ENCODE peak calls at places on chromosome 21, in five cellular contexts. One of them, this sample, is unnamed.

GRCh38 chr21:32386195-32386870 is 6.5 kb downstream of the URB1 start:
- DNase-seq in tibial nerve: no peak
- DNase-seq in HFF-Myc: no peak
- DNase-seq in amniotic epithelial cell: peak; percentile 42
- DNase-seq in Panc1: no peak
- DNase-seq in this sample: peak; percentile 53

GRCh38 chr21:30439975-30440374 is at the start of gene KRTAP15-1:
- DNase-seq in amniotic epithelial cell: no peak
- DNase-seq in tibial nerve: no peak
- DNase-seq in Panc1: no peak
- DNase-seq in HFF-Myc: no peak
- DNase-seq in this sample: no peak

GRCh38 chr21:17925900-17926299 is 106.7 kb upstream of the C21orf91 start:
- DNase-seq in HFF-Myc: no peak
- DNase-seq in amniotic epithelial cell: peak; percentile 7
- DNase-seq in Panc1: no peak
- DNase-seq in tibial nerve: no peak
- DNase-seq in this sample: no peak

GRCh38 chr21:36654341-36654740 is 44.6 kb upstream of the SIM2 start:
- DNase-seq in tibial nerve: no peak
- DNase-seq in HFF-Myc: no peak
- DNase-seq in Panc1: no peak
- DNase-seq in amniotic epithelial cell: no peak
- DNase-seq in this sample: no peak

GRCh38 chr21:45532826-45533730 is 9.2 kb downstream of the SLC19A1 start:
- DNase-seq in HFF-Myc: no peak
- DNase-seq in Panc1: no peak
- DNase-seq in tibial nerve: no peak
- DNase-seq in amniotic epithelial cell: no peak
- DNase-seq in this sample: no peak

GRCh38 chr21:41671212-41671762 is 95.6 kb downstream of the RIPK4 start:
- DNase-seq in Panc1: no peak
- DNase-seq in amniotic epithelial cell: no peak
- DNase-seq in tibial nerve: no peak
- DNase-seq in HFF-Myc: no peak
- DNase-seq in this sample: no peak

GRCh38 chr21:36693144-36694040 is 5.5 kb upstream of the SIM2 start:
- DNase-seq in tibial nerve: no peak
- DNase-seq in HFF-Myc: no peak
- DNase-seq in amniotic epithelial cell: no peak
- DNase-seq in Panc1: no peak
- DNase-seq in this sample: no peak

GRCh38 chr21:29055080-29055479 is 18.4 kb downstream of the CCT8 start:
- DNase-seq in tibial nerve: no peak
- DNase-seq in HFF-Myc: no peak
- DNase-seq in amniotic epithelial cell: no peak
- DNase-seq in Panc1: no peak
- DNase-seq in this sample: no peak

GRCh38 chr21:21813295-21813694 is 815.1 kb downstream of the NCAM2 start:
- DNase-seq in Panc1: no peak
- DNase-seq in tibial nerve: no peak
- DNase-seq in amniotic epithelial cell: no peak
- DNase-seq in HFF-Myc: no peak
- DNase-seq in this sample: no peak